ENCODE peak calls at places on chromosomes 13 and 19, in ten cellular contexts. One of them, this sample, is unnamed.
A peak's percentile ranks its signal among the peaks of the same experiment; 100 is the strongest.

GRCh38 chr19:7982651-7983099 is 22.8 kb downstream of the ELAVL1 start:
- DNase-seq in ascending aorta: no peak
- DNase-seq in fibroblast of lung: no peak
- DNase-seq in stomach: no peak
- DNase-seq in dorsolateral prefrontal cortex: no peak
- DNase-seq in BJ: no peak
- DNase-seq in thoracic aorta: no peak
- DNase-seq in kidney epithelial cell: no peak
- DNase-seq in MM.1S: no peak
- DNase-seq in uterus: no peak
- DNase-seq in this sample: no peak

GRCh38 chr19:41758846-41759245 is 3.5 kb downstream of the CEACAM6 start:
- DNase-seq in fibroblast of lung: no peak
- DNase-seq in dorsolateral prefrontal cortex: no peak
- DNase-seq in BJ: no peak
- DNase-seq in ascending aorta: no peak
- DNase-seq in stomach: no peak
- DNase-seq in kidney epithelial cell: no peak
- DNase-seq in uterus: no peak
- DNase-seq in thoracic aorta: no peak
- DNase-seq in MM.1S: no peak
- DNase-seq in this sample: no peak

GRCh38 chr13:110483386-110483785 is 78.1 kb downstream of the RAB20 start:
- DNase-seq in dorsolateral prefrontal cortex: no peak
- DNase-seq in MM.1S: no peak
- DNase-seq in kidney epithelial cell: no peak
- DNase-seq in stomach: no peak
- DNase-seq in ascending aorta: no peak
- DNase-seq in uterus: no peak
- DNase-seq in BJ: no peak
- DNase-seq in thoracic aorta: no peak
- DNase-seq in fibroblast of lung: no peak
- DNase-seq in this sample: peak; percentile 35

GRCh38 chr13:71867101-71867814 is at the start of gene DACH1:
- DNase-seq in ascending aorta: peak; percentile 61
- DNase-seq in MM.1S: peak; percentile 51
- DNase-seq in stomach: peak; percentile 28
- DNase-seq in BJ: no peak
- DNase-seq in thoracic aorta: no peak
- DNase-seq in uterus: peak; percentile 62
- DNase-seq in dorsolateral prefrontal cortex: no peak
- DNase-seq in fibroblast of lung: peak; percentile 76
- DNase-seq in kidney epithelial cell: peak; percentile 41
- DNase-seq in this sample: peak; percentile 12

GRCh38 chr13:40406405-40407138 is 259.9 kb downstream of the FOXO1 start:
- DNase-seq in thoracic aorta: no peak
- DNase-seq in BJ: peak; percentile 81
- DNase-seq in dorsolateral prefrontal cortex: no peak
- DNase-seq in uterus: no peak
- DNase-seq in stomach: no peak
- DNase-seq in ascending aorta: no peak
- DNase-seq in kidney epithelial cell: no peak
- DNase-seq in MM.1S: no peak
- DNase-seq in fibroblast of lung: peak; percentile 85
- DNase-seq in this sample: peak; percentile 92

GRCh38 chr13:51000576-51001260 is 91.1 kb downstream of the RNASEH2B start:
- DNase-seq in MM.1S: no peak
- DNase-seq in BJ: no peak
- DNase-seq in uterus: peak; percentile 86
- DNase-seq in dorsolateral prefrontal cortex: no peak
- DNase-seq in stomach: no peak
- DNase-seq in ascending aorta: no peak
- DNase-seq in kidney epithelial cell: peak; percentile 38
- DNase-seq in fibroblast of lung: peak; percentile 80
- DNase-seq in thoracic aorta: no peak
- DNase-seq in this sample: peak; percentile 89

GRCh38 chr13:48749144-48749543 is 95.4 kb downstream of the CYSLTR2 start:
- DNase-seq in thoracic aorta: no peak
- DNase-seq in fibroblast of lung: peak; percentile 75
- DNase-seq in BJ: no peak
- DNase-seq in kidney epithelial cell: no peak
- DNase-seq in MM.1S: no peak
- DNase-seq in uterus: no peak
- DNase-seq in stomach: no peak
- DNase-seq in ascending aorta: no peak
- DNase-seq in dorsolateral prefrontal cortex: no peak
- DNase-seq in this sample: peak; percentile 92

GRCh38 chr19:19911150-19911549 is 10.4 kb downstream of the ZNF93 start:
- DNase-seq in ascending aorta: no peak
- DNase-seq in BJ: no peak
- DNase-seq in uterus: no peak
- DNase-seq in fibroblast of lung: peak; percentile 63
- DNase-seq in MM.1S: no peak
- DNase-seq in stomach: no peak
- DNase-seq in kidney epithelial cell: no peak
- DNase-seq in thoracic aorta: no peak
- DNase-seq in dorsolateral prefrontal cortex: no peak
- DNase-seq in this sample: peak; percentile 18

GRCh38 chr13:39781381-39781780 is 125.9 kb downstream of the COG6 start:
- DNase-seq in stomach: no peak
- DNase-seq in kidney epithelial cell: no peak
- DNase-seq in dorsolateral prefrontal cortex: no peak
- DNase-seq in BJ: no peak
- DNase-seq in MM.1S: no peak
- DNase-seq in uterus: no peak
- DNase-seq in fibroblast of lung: no peak
- DNase-seq in thoracic aorta: no peak
- DNase-seq in ascending aorta: no peak
- DNase-seq in this sample: no peak

GRCh38 chr19:29687244-29687896 is 22.1 kb downstream of the PLEKHF1 start:
- DNase-seq in thoracic aorta: no peak
- DNase-seq in stomach: no peak
- DNase-seq in BJ: peak; percentile 90
- DNase-seq in uterus: peak; percentile 83
- DNase-seq in MM.1S: no peak
- DNase-seq in dorsolateral prefrontal cortex: no peak
- DNase-seq in fibroblast of lung: peak; percentile 99
- DNase-seq in ascending aorta: peak; percentile 79
- DNase-seq in kidney epithelial cell: peak; percentile 89
- DNase-seq in this sample: peak; percentile 99

GRCh38 chr13:24147570-24147963 is 13.0 kb upstream of the SPATA13 start:
- DNase-seq in dorsolateral prefrontal cortex: no peak
- DNase-seq in kidney epithelial cell: no peak
- DNase-seq in BJ: no peak
- DNase-seq in MM.1S: no peak
- DNase-seq in fibroblast of lung: no peak
- DNase-seq in uterus: no peak
- DNase-seq in ascending aorta: no peak
- DNase-seq in stomach: no peak
- DNase-seq in thoracic aorta: no peak
- DNase-seq in this sample: no peak

GRCh38 chr13:33153421-33154381 is 131.9 kb downstream of the STARD13 start:
- DNase-seq in thoracic aorta: peak; percentile 11
- DNase-seq in ascending aorta: no peak
- DNase-seq in fibroblast of lung: peak; percentile 62
- DNase-seq in stomach: no peak
- DNase-seq in BJ: no peak
- DNase-seq in kidney epithelial cell: peak; percentile 4
- DNase-seq in dorsolateral prefrontal cortex: no peak
- DNase-seq in uterus: no peak
- DNase-seq in MM.1S: no peak
- DNase-seq in this sample: peak; percentile 45

GRCh38 chr19:5580116-5580515 is 12.4 kb upstream of the TINCR start:
- DNase-seq in stomach: no peak
- DNase-seq in thoracic aorta: no peak
- DNase-seq in dorsolateral prefrontal cortex: no peak
- DNase-seq in kidney epithelial cell: peak; percentile 9
- DNase-seq in BJ: no peak
- DNase-seq in ascending aorta: no peak
- DNase-seq in fibroblast of lung: no peak
- DNase-seq in uterus: no peak
- DNase-seq in MM.1S: no peak
- DNase-seq in this sample: no peak

GRCh38 chr13:20492641-20493040 is 33.0 kb downstream of the CRYL1 start:
- DNase-seq in dorsolateral prefrontal cortex: no peak
- DNase-seq in thoracic aorta: no peak
- DNase-seq in fibroblast of lung: peak; percentile 45
- DNase-seq in ascending aorta: no peak
- DNase-seq in stomach: no peak
- DNase-seq in kidney epithelial cell: no peak
- DNase-seq in uterus: no peak
- DNase-seq in MM.1S: no peak
- DNase-seq in BJ: no peak
- DNase-seq in this sample: peak; percentile 10

GRCh38 chr19:56933014-56933705 is 92.6 kb upstream of the PEG3 start:
- DNase-seq in MM.1S: no peak
- DNase-seq in thoracic aorta: no peak
- DNase-seq in stomach: no peak
- DNase-seq in ascending aorta: no peak
- DNase-seq in kidney epithelial cell: no peak
- DNase-seq in dorsolateral prefrontal cortex: peak; percentile 51
- DNase-seq in BJ: no peak
- DNase-seq in fibroblast of lung: no peak
- DNase-seq in uterus: no peak
- DNase-seq in this sample: no peak
- TF ChIP-seq CTCF in MM.1S: no peak
- TF ChIP-seq CTCF in thoracic aorta: no peak
- TF ChIP-seq CTCF in stomach: no peak
- TF ChIP-seq CTCF in ascending aorta: no peak
- TF ChIP-seq CTCF in kidney epithelial cell: no peak
- TF ChIP-seq CTCF in dorsolateral prefrontal cortex: no peak
- TF ChIP-seq CTCF in BJ: no peak
- TF ChIP-seq CTCF in fibroblast of lung: no peak
- TF ChIP-seq CTCF in uterus: no peak
- TF ChIP-seq CTCF in this sample: no peak

GRCh38 chr19:51327066-51327985 is 14.6 kb downstream of the VSIG10L start:
- DNase-seq in dorsolateral prefrontal cortex: no peak
- DNase-seq in ascending aorta: no peak
- DNase-seq in fibroblast of lung: no peak
- DNase-seq in thoracic aorta: no peak
- DNase-seq in BJ: no peak
- DNase-seq in uterus: no peak
- DNase-seq in stomach: peak; percentile 28
- DNase-seq in kidney epithelial cell: no peak
- DNase-seq in MM.1S: no peak
- DNase-seq in this sample: peak; percentile 51
- H3K4me3 ChIP-seq in dorsolateral prefrontal cortex: no peak overlapping the region
- H3K4me3 ChIP-seq in ascending aorta: peak overlapping the region; percentile 24
- H3K4me3 ChIP-seq in fibroblast of lung: no peak overlapping the region
- H3K4me3 ChIP-seq in thoracic aorta: peak overlapping the region; percentile 5
- H3K4me3 ChIP-seq in BJ: no peak overlapping the region
- H3K4me3 ChIP-seq in uterus: no peak overlapping the region
- H3K4me3 ChIP-seq in stomach: no peak overlapping the region
- H3K4me3 ChIP-seq in kidney epithelial cell: no peak overlapping the region
- H3K4me3 ChIP-seq in MM.1S: no peak overlapping the region
- H3K4me3 ChIP-seq in this sample: peak overlapping the region; percentile 16

GRCh38 chr13:78241278-78241919 is 322.8 kb upstream of the EDNRB start:
- DNase-seq in dorsolateral prefrontal cortex: peak; percentile 40
- DNase-seq in MM.1S: peak; percentile 34
- DNase-seq in stomach: no peak
- DNase-seq in ascending aorta: no peak
- DNase-seq in fibroblast of lung: peak; percentile 12
- DNase-seq in thoracic aorta: no peak
- DNase-seq in uterus: no peak
- DNase-seq in BJ: no peak
- DNase-seq in kidney epithelial cell: no peak
- DNase-seq in this sample: peak; percentile 46

GRCh38 chr13:78247362-78247761 is 328.7 kb upstream of the EDNRB start:
- DNase-seq in uterus: no peak
- DNase-seq in BJ: no peak
- DNase-seq in stomach: no peak
- DNase-seq in MM.1S: peak; percentile 25
- DNase-seq in fibroblast of lung: no peak
- DNase-seq in ascending aorta: no peak
- DNase-seq in thoracic aorta: no peak
- DNase-seq in dorsolateral prefrontal cortex: no peak
- DNase-seq in kidney epithelial cell: no peak
- DNase-seq in this sample: no peak
- TF ChIP-seq CTCF in uterus: no peak
- TF ChIP-seq CTCF in BJ: no peak
- TF ChIP-seq CTCF in stomach: no peak
- TF ChIP-seq CTCF in MM.1S: peak; percentile 46
- TF ChIP-seq CTCF in fibroblast of lung: no peak
- TF ChIP-seq CTCF in ascending aorta: no peak
- TF ChIP-seq CTCF in thoracic aorta: no peak
- TF ChIP-seq CTCF in dorsolateral prefrontal cortex: no peak
- TF ChIP-seq CTCF in kidney epithelial cell: no peak
- TF ChIP-seq CTCF in this sample: no peak

GRCh38 chr13:29883941-29884518 is 33.6 kb upstream of the UBL3 start:
- DNase-seq in uterus: no peak
- DNase-seq in fibroblast of lung: peak; percentile 52
- DNase-seq in MM.1S: no peak
- DNase-seq in thoracic aorta: no peak
- DNase-seq in BJ: no peak
- DNase-seq in ascending aorta: no peak
- DNase-seq in kidney epithelial cell: no peak
- DNase-seq in stomach: no peak
- DNase-seq in dorsolateral prefrontal cortex: no peak
- DNase-seq in this sample: no peak
- H3K4me3 ChIP-seq in uterus: no peak overlapping the region
- H3K4me3 ChIP-seq in fibroblast of lung: no peak overlapping the region
- H3K4me3 ChIP-seq in MM.1S: no peak overlapping the region
- H3K4me3 ChIP-seq in thoracic aorta: no peak overlapping the region
- H3K4me3 ChIP-seq in BJ: no peak overlapping the region
- H3K4me3 ChIP-seq in ascending aorta: no peak overlapping the region
- H3K4me3 ChIP-seq in kidney epithelial cell: no peak overlapping the region
- H3K4me3 ChIP-seq in stomach: no peak overlapping the region
- H3K4me3 ChIP-seq in dorsolateral prefrontal cortex: no peak overlapping the region
- H3K4me3 ChIP-seq in this sample: no peak overlapping the region